ENCODE peak calls at places on chromosomes 7 and 10, in ten cellular contexts. W, R, U, J, B, P, Z, E, I and S are unnamed samples. For H3K4me1, the result is how much of the 10 kb centered on the place peaks cover.

GRCh38 chr7:117110480-117111315 is 157.4 kb downstream of the ST7 start:
- DNase-seq in W (no peak), R (no peak), U (no peak), J (no peak), B (no peak), P (no peak), Z (no peak), E (no peak), I (no peak), S (no peak)

GRCh38 chr10:132875435-132875834 is 66.9 kb downstream of the CFAP46 start:
- DNase-seq in W (no peak), R (no peak), U (no peak), J (no peak), B (no peak), P (no peak), Z (no peak), E (no peak), I (no peak), S (no peak)

GRCh38 chr7:155216475-155217272 is 81.0 kb upstream of the INSIG1 start:
- DNase-seq in W (peak), R (no peak), U (no peak), J (no peak), B (no peak), P (no peak), Z (no peak), E (no peak), I (no peak), S (no peak)

GRCh38 chr10:29734980-29735627 is 100.3 kb upstream of the SVIL start:
- DNase-seq in W (no peak), R (peak), U (peak), J (peak), B (no peak), P (peak), Z (peak), E (peak), I (peak), S (peak)

GRCh38 chr10:81179805-81180452 is 642.2 kb downstream of the SH2D4B start:
- DNase-seq in W (peak), R (peak), U (no peak), J (peak), B (no peak), P (no peak), Z (no peak), E (no peak), I (no peak), S (no peak)

GRCh38 chr10:112832361-112832878 is 117.6 kb upstream of the TCF7L2 start:
- DNase-seq in W (peak), R (no peak), U (no peak), J (no peak), B (no peak), P (no peak), Z (no peak), E (no peak), I (no peak), S (peak)

GRCh38 chr10:96840841-96841518 is 8.9 kb downstream of the LCOR start:
- DNase-seq in W (peak), R (no peak), U (peak), J (peak), B (no peak), P (no peak), Z (no peak), E (no peak), I (no peak), S (peak)

GRCh38 chr7:37212526-37212925 is 236.1 kb downstream of the ELMO1 start:
- DNase-seq in W (no peak), R (no peak), U (no peak), J (no peak), B (no peak), P (no peak), Z (no peak), E (no peak), I (no peak), S (no peak)

GRCh38 chr10:13053794-13054462 is 46.0 kb upstream of the OPTN start:
- DNase-seq in W (no peak), R (no peak), U (no peak), J (no peak), B (no peak), P (no peak), Z (no peak), E (no peak), I (no peak), S (peak)

GRCh38 chr10:79066460-79067240 is 2.1 kb upstream of the ZMIZ1 start:
- DNase-seq in W (peak), R (no peak), U (no peak), J (peak), B (no peak), P (no peak), Z (no peak), E (no peak), I (peak), S (no peak)

GRCh38 chr10:28664369-28664740 is 13.0 kb upstream of the BAMBI start:
- DNase-seq in W (peak), R (no peak), U (no peak), J (no peak), B (no peak), P (no peak), Z (no peak), E (no peak), I (no peak), S (no peak)

GRCh38 chr10:12073526-12073925 is 4.8 kb downstream of the DHTKD1 start:
- DNase-seq in W (no peak), R (no peak), U (peak), J (no peak), B (no peak), P (no peak), Z (no peak), E (no peak), I (no peak), S (no peak)

GRCh38 chr7:92939793-92940360 is 103.5 kb upstream of the CDK6 start:
- DNase-seq in W (no peak), R (no peak), U (no peak), J (no peak), B (no peak), P (no peak), Z (no peak), E (no peak), I (no peak), S (no peak)

GRCh38 chr10:132670546-132670945 is 115.4 kb downstream of the NKX6-2 start:
- DNase-seq in W (no peak), R (no peak), U (no peak), J (no peak), B (no peak), P (no peak), Z (no peak), E (no peak), I (no peak), S (peak)

GRCh38 chr7:100859856-100860255 is 7.3 kb upstream of the TRIP6 start:
- DNase-seq in W (no peak), R (no peak), U (no peak), J (no peak), B (no peak), P (no peak), Z (no peak), E (no peak), I (no peak), S (no peak)

GRCh38 chr7:48101880-48102448 is 12.9 kb downstream of the UPP1 start:
- DNase-seq in W (no peak), R (no peak), U (no peak), J (no peak), B (no peak), P (no peak), Z (no peak), E (no peak), I (no peak), S (no peak)

GRCh38 chr10:96743988-96744585 is 23.8 kb upstream of the PIK3AP1 start:
- DNase-seq in W (peak), R (no peak), U (peak), J (no peak), B (no peak), P (no peak), Z (no peak), E (no peak), I (no peak), S (peak)

GRCh38 chr10:42795701-42796100 is 13.1 kb downstream of the BMS1 start:
- DNase-seq in W (no peak), R (no peak), U (no peak), J (no peak), B (no peak), P (no peak), Z (no peak), E (no peak), I (no peak), S (no peak)

GRCh38 chr10:113454341-113455061 is 98.4 kb upstream of the HABP2 start:
- DNase-seq in W (peak), R (peak), U (no peak), J (peak), B (no peak), P (no peak), Z (no peak), E (peak), I (peak), S (peak)

GRCh38 chr7:122974229-122974628 is 21.3 kb downstream of the TAS2R16 start:
- DNase-seq in W (no peak), R (no peak), U (no peak), J (no peak), B (no peak), P (no peak), Z (no peak), E (no peak), I (no peak), S (no peak)

GRCh38 chr10:119235381-119235780 is 28.0 kb downstream of the GRK5 start:
- DNase-seq in W (peak), R (no peak), U (peak), J (no peak), B (no peak), P (no peak), Z (peak), E (no peak), I (no peak), S (no peak)

GRCh38 chr7:47420117-47420780 is 161.7 kb downstream of the TNS3 start:
- DNase-seq in W (no peak), R (no peak), U (no peak), J (no peak), B (no peak), P (no peak), Z (no peak), E (no peak), I (no peak), S (peak)

GRCh38 chr7:77783111-77783510 is 15.1 kb downstream of the TMEM60 start:
- DNase-seq in W (peak), R (no peak), U (no peak), J (no peak), B (no peak), P (no peak), Z (no peak), E (no peak), I (no peak), S (no peak)

GRCh38 chr7:139850906-139851305 is 21.8 kb downstream of the TBXAS1 start:
- DNase-seq in W (no peak), R (no peak), U (no peak), J (no peak), B (no peak), P (no peak), Z (no peak), E (no peak), I (no peak), S (no peak)

GRCh38 chr10:33126118-33126517 is 168.1 kb upstream of the ITGB1 start:
- DNase-seq in W (peak), R (no peak), U (no peak), J (no peak), B (no peak), P (no peak), Z (peak), E (no peak), I (no peak), S (no peak)

GRCh38 chr10:371515-371914 is 236.3 kb downstream of the ZMYND11 start:
- DNase-seq in W (no peak), R (no peak), U (no peak), J (no peak), B (no peak), P (no peak), Z (no peak), E (no peak), I (no peak), S (no peak)

GRCh38 chr10:59245751-59246150 is 69.3 kb downstream of the PHYHIPL start:
- DNase-seq in W (no peak), R (no peak), U (no peak), J (no peak), B (no peak), P (no peak), Z (no peak), E (no peak), I (no peak), S (no peak)

GRCh38 chr10:110498087-110498981 is 627 bp downstream of the DUSP5 start:
- DNase-seq in W (peak), R (peak), U (peak), J (peak), B (no peak), P (no peak), Z (peak), E (peak), I (no peak), S (peak)

GRCh38 chr10:124632064-124632531 is 112.1 kb downstream of the FAM53B start:
- DNase-seq in W (no peak), R (peak), U (peak), J (no peak), B (no peak), P (peak), Z (peak), E (peak), I (peak), S (peak)

GRCh38 chr7:48426331-48426965 is 255.2 kb downstream of the ABCA13 start:
- DNase-seq in W (no peak), R (no peak), U (no peak), J (no peak), B (no peak), P (no peak), Z (no peak), E (no peak), I (no peak), S (no peak)

GRCh38 chr7:151849008-151849878 is 27.7 kb downstream of the PRKAG2 start:
- DNase-seq in W (no peak), R (no peak), U (no peak), J (no peak), B (no peak), P (no peak), Z (peak), E (no peak), I (no peak), S (no peak)

GRCh38 chr7:7978860-7979259 is 10.3 kb downstream of the GLCCI1 start:
- DNase-seq in W (no peak), R (no peak), U (no peak), J (no peak), B (no peak), P (no peak), Z (no peak), E (no peak), I (no peak), S (no peak)

GRCh38 chr7:1446611-1447032 is 12.6 kb downstream of the MICALL2 start:
- DNase-seq in W (no peak), R (no peak), U (no peak), J (peak), B (no peak), P (no peak), Z (no peak), E (no peak), I (no peak), S (no peak)

GRCh38 chr7:69516208-69516820 is 82.0 kb upstream of the AUTS2 start:
- DNase-seq in W (no peak), R (no peak), U (no peak), J (no peak), B (no peak), P (no peak), Z (peak), E (no peak), I (no peak), S (no peak)

GRCh38 chr10:44463511-44464121 is 78.7 kb upstream of the CXCL12 start:
- DNase-seq in W (no peak), R (no peak), U (no peak), J (no peak), B (no peak), P (no peak), Z (no peak), E (no peak), I (no peak), S (no peak)
- TF ChIP-seq CTCF in W (no peak), R (no peak), U (no peak), J (no peak), B (no peak), P (no peak), Z (no peak), E (no peak), I (no peak), S (no peak)

GRCh38 chr7:105219771-105220160 is 169.0 kb downstream of the SRPK2 start:
- DNase-seq in W (peak), R (no peak), U (no peak), J (peak), B (no peak), P (no peak), Z (no peak), E (no peak), I (no peak), S (no peak)
- TF ChIP-seq POLR2A in W (no peak), R (no peak), U (no peak), J (no peak), B (no peak), P (no peak), Z (no peak), E (no peak), I (no peak), S (no peak)

DNA sequence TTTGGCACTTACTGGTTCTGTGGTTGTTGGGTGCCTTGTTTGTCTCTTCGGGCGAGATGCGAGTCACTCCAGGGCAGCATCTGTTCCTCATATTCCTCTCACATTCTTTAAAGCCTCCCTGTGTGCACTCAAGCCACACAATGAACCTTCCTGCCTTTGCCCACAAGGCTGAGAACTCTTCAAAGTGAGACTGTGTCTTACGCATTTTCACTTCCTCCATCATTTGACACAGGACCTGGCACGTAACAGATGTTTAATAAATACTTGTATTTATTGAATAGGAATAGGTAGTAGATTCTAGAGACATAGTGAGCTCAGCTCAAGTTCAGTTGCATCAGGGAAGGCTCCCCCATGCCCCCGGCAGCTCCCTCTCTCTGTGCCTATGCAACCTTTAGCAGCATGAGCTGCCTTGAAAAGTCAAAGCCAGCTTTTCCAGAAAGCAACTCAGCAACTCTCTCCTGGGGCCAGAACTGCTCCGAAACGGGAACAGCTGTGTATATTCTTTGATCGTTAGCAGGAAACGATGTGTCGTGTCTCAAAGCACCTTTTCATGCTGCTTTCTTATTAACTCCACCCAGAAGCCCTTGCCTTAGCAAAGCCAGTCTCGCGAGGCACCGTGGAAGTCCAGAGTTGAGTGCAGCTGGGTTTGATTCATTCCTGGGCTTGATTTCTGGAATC is 97.5 kb downstream of the PFKFB3 start:
- DNase-seq in W (peak), R (no peak), U (no peak), J (peak), B (no peak), P (no peak), Z (no peak), E (no peak), I (peak), S (no peak)
- H3K4me1 ChIP-seq in W (under half), R (under half), U (under half), J (half or more), B (under half), P (under half), Z (under half), E (half or more), I (under half), S (under half)

DNA sequence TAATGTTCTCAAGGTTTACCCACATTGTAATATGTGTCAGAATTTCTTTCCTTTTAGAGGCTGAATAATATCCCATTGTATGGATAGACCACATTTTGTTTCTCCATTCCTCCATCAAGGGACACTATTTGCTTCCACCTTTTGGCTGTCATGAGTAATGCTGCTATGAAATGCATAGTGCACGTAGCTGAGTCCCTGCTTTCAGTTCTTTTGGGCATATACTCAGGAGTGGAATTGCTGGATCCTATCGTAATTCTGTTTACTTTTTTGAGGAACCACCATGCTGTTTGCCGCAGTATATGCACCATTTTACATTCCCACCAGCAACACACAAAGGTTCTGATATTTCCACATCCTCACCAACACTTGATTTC is 60.0 kb downstream of the PRF1 start:
- DNase-seq in W (peak), R (no peak), U (no peak), J (no peak), B (no peak), P (no peak), Z (no peak), E (no peak), I (no peak), S (no peak)
- TF ChIP-seq CTCF in W (peak), R (no peak), U (no peak), J (peak), B (no peak), P (no peak), Z (peak), E (no peak), I (no peak), S (no peak)